ENCODE peak calls at places on chromosomes 2 and 18, in nine cellular contexts. Q, H, R, A, K, V, W, I and U are unnamed samples.

GRCh38 chr2:2333076-2333475 is 2.0 kb upstream of the MYT1L start:
- DNase-seq in I (no peak), K (peak), A (no peak), W (no peak), V (no peak), R (peak), Q (no peak), H (no peak), U (no peak)

GRCh38 chr2:141455877-141456276 is 674.9 kb downstream of the LRP1B start:
- DNase-seq in I (no peak), H (no peak), A (no peak), R (no peak), K (no peak), W (no peak), V (no peak), Q (no peak), U (no peak)

GRCh38 chr18:58361212-58361611 is 267.7 kb downstream of the ALPK2 start:
- DNase-seq in H (no peak), I (no peak), W (no peak), K (no peak), Q (no peak), R (no peak), V (no peak), A (peak), U (no peak)

GRCh38 chr2:2147024-2147900 is 183.8 kb downstream of the MYT1L start:
- DNase-seq in H (no peak), I (no peak), Q (no peak), A (no peak), V (peak), K (no peak), W (no peak), R (no peak), U (no peak)

GRCh38 chr2:149161481-149162225 is 123.2 kb downstream of the LYPD6B start:
- DNase-seq in Q (no peak), I (no peak), K (no peak), R (no peak), A (no peak), V (no peak), H (no peak), W (no peak), U (no peak)

GRCh38 chr2:174761837-174762236 is 2.4 kb downstream of the CHRNA1 start:
- DNase-seq in A (peak), H (peak), K (no peak), R (no peak), I (no peak), Q (peak), V (no peak), W (no peak), U (no peak)

GRCh38 chr2:72770879-72771461 is 54.9 kb downstream of the EXOC6B start:
- DNase-seq in I (no peak), Q (peak), H (peak), A (peak), K (peak), W (peak), R (peak), V (no peak), U (peak)

GRCh38 chr18:650428-650858 is 7.0 kb upstream of the TYMS start:
- DNase-seq in A (no peak), Q (no peak), W (no peak), V (no peak), I (no peak), K (no peak), H (no peak), R (no peak), U (no peak)

GRCh38 chr2:111161971-111162370 is 41.3 kb downstream of the BCL2L11 start:
- DNase-seq in H (no peak), K (peak), A (no peak), R (no peak), V (no peak), I (no peak), W (peak), Q (no peak), U (no peak)

GRCh38 chr18:57959278-57959677 is 84.7 kb upstream of the NEDD4L start:
- DNase-seq in I (no peak), A (peak), W (peak), R (peak), V (no peak), H (peak), K (peak), Q (peak), U (peak)

GRCh38 chr18:12470382-12471090 is 62.8 kb downstream of the PRELID3A start:
- DNase-seq in R (no peak), Q (no peak), I (no peak), V (no peak), W (no peak), H (peak), A (no peak), K (no peak), U (peak)

GRCh38 chr2:17195016-17195415 is 323.2 kb downstream of the RAD51AP2 start:
- DNase-seq in H (no peak), K (no peak), I (no peak), W (no peak), Q (no peak), A (no peak), R (no peak), V (no peak), U (no peak)

GRCh38 chr2:6826081-6826913 is 39.4 kb downstream of the CMPK2 start:
- DNase-seq in K (peak), H (peak), Q (no peak), R (peak), I (no peak), V (no peak), A (peak), W (peak), U (peak)

GRCh38 chr2:160419776-160420521 is 73.7 kb downstream of the RBMS1 start:
- DNase-seq in A (peak), Q (no peak), V (no peak), R (no peak), I (no peak), K (no peak), H (no peak), W (no peak), U (peak)

DNA sequence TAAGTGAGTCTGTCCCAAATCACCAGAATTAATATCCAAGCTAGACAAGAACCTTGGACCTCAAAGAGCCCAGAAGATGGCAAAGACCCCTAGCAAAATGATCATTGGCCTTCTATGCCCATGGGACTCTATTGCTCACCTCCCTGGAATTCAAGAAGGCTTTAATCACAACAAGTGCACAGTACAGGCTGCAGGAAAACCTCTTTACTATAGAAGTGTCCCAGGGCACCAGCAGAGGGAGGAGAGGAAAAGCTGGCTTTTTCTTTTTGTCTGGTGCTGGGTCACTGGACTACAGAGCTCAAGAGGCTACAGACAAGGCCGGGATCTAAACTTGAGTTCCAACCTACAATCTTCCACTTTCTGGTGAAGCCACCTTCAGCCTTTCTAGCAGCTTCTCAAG is 88.3 kb upstream of the PPP1CB start:
- DNase-seq in A (peak), I (no peak), V (no peak), R (peak), H (peak), W (no peak), K (no peak), Q (no peak), U (no peak)
- TF ChIP-seq CTCF in A (peak), I (peak), V (no peak), R (no peak), H (no peak), W (no peak), K (no peak), Q (peak), U (peak)

DNA sequence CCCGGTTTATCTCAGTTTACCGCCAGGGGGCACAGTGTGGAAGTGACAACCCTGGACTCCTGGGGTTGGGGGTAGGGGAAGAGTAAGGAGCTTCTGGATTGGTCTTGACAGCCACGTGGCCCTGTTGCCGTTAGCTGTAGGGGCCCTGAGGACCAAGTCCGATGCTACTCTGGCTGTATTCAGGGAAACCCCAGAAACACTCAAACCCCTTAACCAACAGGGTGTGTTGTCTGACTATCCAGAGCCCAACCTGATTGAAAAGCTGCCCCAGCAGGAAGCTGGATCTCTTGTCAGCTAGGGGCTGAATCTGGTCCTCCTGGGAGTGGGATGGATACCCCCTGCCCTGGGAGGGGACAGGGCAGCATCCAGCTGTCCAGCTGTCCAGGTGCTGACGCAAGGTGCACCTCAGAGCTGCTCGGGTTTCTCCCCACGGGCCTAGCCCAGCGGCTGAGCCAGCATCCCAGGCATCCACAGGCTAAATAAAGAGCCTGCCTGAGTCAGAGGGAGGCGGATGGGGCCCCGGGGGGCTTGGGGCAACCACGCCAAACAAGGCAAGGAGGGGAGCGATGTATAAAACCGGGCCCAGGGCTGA is 3.1 kb upstream of the GMPPA start:
- DNase-seq in I (no peak), H (peak), V (no peak), R (peak), W (peak), A (peak), Q (peak), K (peak), U (peak)
- H3K4me3 ChIP-seq in I (no peak), H (no peak), V (no peak), R (no peak), W (no peak), A (no peak), Q (no peak), K (no peak), U (no peak)

GRCh38 chr2:128526455-128526976 is 207.8 kb upstream of the HS6ST1 start:
- DNase-seq in I (no peak), R (no peak), W (peak), K (no peak), A (no peak), V (no peak), H (peak), Q (no peak), U (no peak)
- TF ChIP-seq CTCF in I (no peak), R (no peak), W (no peak), K (no peak), A (no peak), V (no peak), H (no peak), Q (no peak), U (no peak)

GRCh38 chr2:232480201-232481190 is 7.1 kb downstream of the ECEL1 start:
- DNase-seq in K (no peak), Q (no peak), A (no peak), W (no peak), V (peak), R (no peak), H (no peak), I (no peak), U (no peak)
- H3K4me3 ChIP-seq in K (no peak), Q (no peak), A (no peak), W (no peak), V (no peak), R (no peak), H (no peak), I (no peak), U (no peak)

DNA sequence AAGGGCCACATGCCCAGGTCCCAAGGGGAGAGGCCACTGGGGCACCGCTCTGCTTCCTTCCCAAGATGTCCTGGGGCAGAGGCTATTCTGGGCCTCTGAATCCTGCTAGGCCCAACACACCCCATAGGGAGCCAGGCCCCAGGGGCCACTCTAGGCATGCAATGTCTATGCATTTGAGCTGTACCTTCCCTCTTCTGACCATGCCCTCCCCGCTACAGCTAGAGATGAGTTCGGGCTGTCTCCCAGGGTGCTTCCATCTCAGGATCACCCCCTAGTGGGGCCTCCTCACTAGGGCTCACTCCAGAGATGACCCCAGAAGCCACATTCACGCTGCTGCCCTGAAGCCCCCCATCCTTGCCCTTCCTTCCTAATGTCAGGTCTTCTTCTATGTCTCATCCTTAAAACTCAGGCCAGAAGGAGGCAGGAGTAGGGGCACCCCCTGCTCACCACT is 54.4 kb downstream of the TNS1 start:
- DNase-seq in W (no peak), Q (no peak), R (no peak), A (no peak), K (no peak), H (no peak), I (no peak), V (peak), U (no peak)
- TF ChIP-seq CTCF in W (no peak), Q (no peak), R (no peak), A (no peak), K (no peak), H (no peak), I (no peak), V (no peak), U (no peak)